ENCODE peak calls at places on chromosomes 6 and 20, in ten cellular contexts. One of them, this sample, is unnamed.

GRCh38 chr6:71220466-71220865 is 68.1 kb upstream of the OGFRL1 start:
- DNase-seq in choroid plexus epithelial cell: no peak
- DNase-seq in fibroblast of the aortic adventitia: no peak
- DNase-seq in HepG2: no peak
- DNase-seq in colonic mucosa: no peak
- DNase-seq in A673: peak; percentile 7
- DNase-seq in cardiac muscle cell: no peak
- DNase-seq in PC-3: no peak
- DNase-seq in Panc1: no peak
- DNase-seq in astrocyte of the cerebellum: no peak
- DNase-seq in this sample: no peak

GRCh38 chr6:37496951-37497885 is 2.5 kb downstream of the CCDC167 start:
- DNase-seq in choroid plexus epithelial cell: no peak
- DNase-seq in A673: no peak
- DNase-seq in Panc1: no peak
- DNase-seq in cardiac muscle cell: no peak
- DNase-seq in fibroblast of the aortic adventitia: no peak
- DNase-seq in astrocyte of the cerebellum: no peak
- DNase-seq in PC-3: no peak
- DNase-seq in colonic mucosa: no peak
- DNase-seq in HepG2: no peak
- DNase-seq in this sample: no peak

GRCh38 chr20:33463332-33464101 is 20.0 kb upstream of the SNTA1 start:
- DNase-seq in colonic mucosa: no peak
- DNase-seq in choroid plexus epithelial cell: no peak
- DNase-seq in A673: no peak
- DNase-seq in Panc1: no peak
- DNase-seq in HepG2: no peak
- DNase-seq in astrocyte of the cerebellum: no peak
- DNase-seq in PC-3: no peak
- DNase-seq in fibroblast of the aortic adventitia: no peak
- DNase-seq in cardiac muscle cell: no peak
- DNase-seq in this sample: no peak

GRCh38 chr6:73285674-73286283 is 22.8 kb upstream of the KHDC1 start:
- DNase-seq in A673: peak; percentile 67
- DNase-seq in Panc1: no peak
- DNase-seq in choroid plexus epithelial cell: peak; percentile 80
- DNase-seq in HepG2: peak; percentile 25
- DNase-seq in cardiac muscle cell: peak; percentile 74
- DNase-seq in colonic mucosa: no peak
- DNase-seq in astrocyte of the cerebellum: peak; percentile 48
- DNase-seq in PC-3: peak; percentile 60
- DNase-seq in fibroblast of the aortic adventitia: peak; percentile 86
- DNase-seq in this sample: peak; percentile 62

GRCh38 chr6:101921829-101922450 is 528.4 kb downstream of the GRIK2 start:
- DNase-seq in HepG2: no peak
- DNase-seq in PC-3: no peak
- DNase-seq in Panc1: no peak
- DNase-seq in astrocyte of the cerebellum: no peak
- DNase-seq in fibroblast of the aortic adventitia: no peak
- DNase-seq in choroid plexus epithelial cell: no peak
- DNase-seq in cardiac muscle cell: no peak
- DNase-seq in A673: peak; percentile 87
- DNase-seq in colonic mucosa: no peak
- DNase-seq in this sample: no peak

GRCh38 chr20:1707588-1708449 is 50.2 kb upstream of the SIRPG start:
- DNase-seq in Panc1: no peak
- DNase-seq in cardiac muscle cell: no peak
- DNase-seq in PC-3: no peak
- DNase-seq in colonic mucosa: no peak
- DNase-seq in fibroblast of the aortic adventitia: no peak
- DNase-seq in astrocyte of the cerebellum: no peak
- DNase-seq in HepG2: no peak
- DNase-seq in A673: no peak
- DNase-seq in choroid plexus epithelial cell: no peak
- DNase-seq in this sample: no peak

GRCh38 chr6:126625019-126625418 is 285.1 kb downstream of the CENPW start:
- DNase-seq in colonic mucosa: no peak
- DNase-seq in PC-3: peak; percentile 20
- DNase-seq in A673: peak; percentile 45
- DNase-seq in HepG2: no peak
- DNase-seq in Panc1: no peak
- DNase-seq in fibroblast of the aortic adventitia: peak; percentile 63
- DNase-seq in astrocyte of the cerebellum: peak; percentile 35
- DNase-seq in cardiac muscle cell: peak; percentile 57
- DNase-seq in choroid plexus epithelial cell: peak; percentile 64
- DNase-seq in this sample: peak; percentile 32

GRCh38 chr20:32509639-32510066 is 75.5 kb downstream of the NOL4L start:
- DNase-seq in A673: no peak
- DNase-seq in cardiac muscle cell: no peak
- DNase-seq in HepG2: peak; percentile 91
- DNase-seq in astrocyte of the cerebellum: no peak
- DNase-seq in PC-3: peak; percentile 85
- DNase-seq in Panc1: no peak
- DNase-seq in fibroblast of the aortic adventitia: no peak
- DNase-seq in colonic mucosa: no peak
- DNase-seq in choroid plexus epithelial cell: no peak
- DNase-seq in this sample: no peak

GRCh38 chr6:30349411-30350177 is 4.6 kb downstream of the RPP21 start:
- DNase-seq in HepG2: no peak
- DNase-seq in colonic mucosa: no peak
- DNase-seq in A673: no peak
- DNase-seq in PC-3: no peak
- DNase-seq in fibroblast of the aortic adventitia: no peak
- DNase-seq in cardiac muscle cell: no peak
- DNase-seq in Panc1: no peak
- DNase-seq in astrocyte of the cerebellum: no peak
- DNase-seq in choroid plexus epithelial cell: no peak
- DNase-seq in this sample: no peak
- TF ChIP-seq CTCF in HepG2: no peak
- TF ChIP-seq CTCF in colonic mucosa: no peak
- TF ChIP-seq CTCF in A673: no peak
- TF ChIP-seq CTCF in PC-3: peak; percentile 39
- TF ChIP-seq CTCF in fibroblast of the aortic adventitia: no peak
- TF ChIP-seq CTCF in cardiac muscle cell: no peak
- TF ChIP-seq CTCF in Panc1: no peak
- TF ChIP-seq CTCF in astrocyte of the cerebellum: no peak
- TF ChIP-seq CTCF in choroid plexus epithelial cell: peak; percentile 29
- TF ChIP-seq CTCF in this sample: no peak

GRCh38 chr20:47355489-47356219 is 845 bp downstream of the ZMYND8 start:
- DNase-seq in colonic mucosa: peak; percentile 33
- DNase-seq in astrocyte of the cerebellum: no peak
- DNase-seq in A673: no peak
- DNase-seq in Panc1: no peak
- DNase-seq in PC-3: no peak
- DNase-seq in fibroblast of the aortic adventitia: peak; percentile 64
- DNase-seq in HepG2: no peak
- DNase-seq in choroid plexus epithelial cell: no peak
- DNase-seq in cardiac muscle cell: peak; percentile 69
- DNase-seq in this sample: peak; percentile 20

GRCh38 chr20:47358052-47358671 is 1.7 kb upstream of the ZMYND8 start:
- DNase-seq in colonic mucosa: no peak
- DNase-seq in Panc1: no peak
- DNase-seq in cardiac muscle cell: no peak
- DNase-seq in astrocyte of the cerebellum: no peak
- DNase-seq in HepG2: peak; percentile 67
- DNase-seq in A673: no peak
- DNase-seq in fibroblast of the aortic adventitia: no peak
- DNase-seq in PC-3: no peak
- DNase-seq in choroid plexus epithelial cell: no peak
- DNase-seq in this sample: no peak

GRCh38 chr20:47356220-47356525 is 326 bp downstream of the ZMYND8 start:
- DNase-seq in HepG2: no peak
- DNase-seq in astrocyte of the cerebellum: no peak
- DNase-seq in A673: no peak
- DNase-seq in PC-3: no peak
- DNase-seq in fibroblast of the aortic adventitia: no peak
- DNase-seq in colonic mucosa: no peak
- DNase-seq in Panc1: no peak
- DNase-seq in cardiac muscle cell: no peak
- DNase-seq in choroid plexus epithelial cell: no peak
- DNase-seq in this sample: no peak

GRCh38 chr20:47357296-47358051 is 975 bp upstream of the ZMYND8 start:
- DNase-seq in astrocyte of the cerebellum: no peak
- DNase-seq in cardiac muscle cell: peak; percentile 94
- DNase-seq in Panc1: no peak
- DNase-seq in fibroblast of the aortic adventitia: peak; percentile 83
- DNase-seq in HepG2: peak; percentile 100
- DNase-seq in PC-3: peak; percentile 96
- DNase-seq in colonic mucosa: peak; percentile 95
- DNase-seq in choroid plexus epithelial cell: peak; percentile 96
- DNase-seq in A673: peak; percentile 62
- DNase-seq in this sample: peak; percentile 91

GRCh38 chr20:47356526-47357295 is at the start of gene ZMYND8:
- DNase-seq in fibroblast of the aortic adventitia: peak; percentile 95
- DNase-seq in choroid plexus epithelial cell: peak; percentile 94
- DNase-seq in colonic mucosa: peak; percentile 97
- DNase-seq in A673: peak; percentile 96
- DNase-seq in astrocyte of the cerebellum: peak; percentile 77
- DNase-seq in cardiac muscle cell: peak; percentile 95
- DNase-seq in HepG2: peak; percentile 99
- DNase-seq in Panc1: peak; percentile 97
- DNase-seq in PC-3: peak; percentile 98
- DNase-seq in this sample: peak; percentile 94
- H3K4me3 ChIP-seq in fibroblast of the aortic adventitia: peak within 1 kb of the TSS; percentile 61
- H3K4me3 ChIP-seq in choroid plexus epithelial cell: peak within 1 kb of the TSS; percentile 55
- H3K4me3 ChIP-seq in colonic mucosa: peak within 1 kb of the TSS; percentile 6
- H3K4me3 ChIP-seq in A673: peak within 1 kb of the TSS; percentile 32
- H3K4me3 ChIP-seq in astrocyte of the cerebellum: peak within 1 kb of the TSS; percentile 17
- H3K4me3 ChIP-seq in cardiac muscle cell: peak within 1 kb of the TSS; percentile 23
- H3K4me3 ChIP-seq in HepG2: peak within 1 kb of the TSS; percentile 73
- H3K4me3 ChIP-seq in Panc1: peak within 1 kb of the TSS; percentile 35
- H3K4me3 ChIP-seq in PC-3: peak within 1 kb of the TSS; percentile 48
- H3K4me3 ChIP-seq in this sample: peak within 1 kb of the TSS; percentile 78

GRCh38 chr6:1858865-1859264 is 249.2 kb downstream of the FOXC1 start:
- DNase-seq in choroid plexus epithelial cell: no peak
- DNase-seq in cardiac muscle cell: no peak
- DNase-seq in fibroblast of the aortic adventitia: no peak
- DNase-seq in colonic mucosa: no peak
- DNase-seq in HepG2: no peak
- DNase-seq in astrocyte of the cerebellum: no peak
- DNase-seq in Panc1: no peak
- DNase-seq in A673: no peak
- DNase-seq in PC-3: no peak
- DNase-seq in this sample: no peak

GRCh38 chr6:1864496-1864895 is 254.8 kb downstream of the FOXC1 start:
- DNase-seq in A673: no peak
- DNase-seq in astrocyte of the cerebellum: no peak
- DNase-seq in PC-3: no peak
- DNase-seq in cardiac muscle cell: no peak
- DNase-seq in choroid plexus epithelial cell: peak; percentile 37
- DNase-seq in fibroblast of the aortic adventitia: no peak
- DNase-seq in HepG2: peak; percentile 28
- DNase-seq in Panc1: no peak
- DNase-seq in colonic mucosa: no peak
- DNase-seq in this sample: no peak

GRCh38 chr6:1858191-1858590 is 248.5 kb downstream of the FOXC1 start:
- DNase-seq in fibroblast of the aortic adventitia: peak; percentile 31
- DNase-seq in colonic mucosa: no peak
- DNase-seq in A673: no peak
- DNase-seq in PC-3: no peak
- DNase-seq in HepG2: no peak
- DNase-seq in cardiac muscle cell: no peak
- DNase-seq in astrocyte of the cerebellum: no peak
- DNase-seq in Panc1: no peak
- DNase-seq in choroid plexus epithelial cell: no peak
- DNase-seq in this sample: no peak

GRCh38 chr6:1862411-1862810 is 252.7 kb downstream of the FOXC1 start:
- DNase-seq in HepG2: no peak
- DNase-seq in colonic mucosa: no peak
- DNase-seq in cardiac muscle cell: no peak
- DNase-seq in PC-3: no peak
- DNase-seq in astrocyte of the cerebellum: no peak
- DNase-seq in Panc1: no peak
- DNase-seq in fibroblast of the aortic adventitia: no peak
- DNase-seq in A673: no peak
- DNase-seq in choroid plexus epithelial cell: no peak
- DNase-seq in this sample: no peak

GRCh38 chr6:1860756-1861369 is 251.1 kb downstream of the FOXC1 start:
- DNase-seq in astrocyte of the cerebellum: no peak
- DNase-seq in Panc1: no peak
- DNase-seq in PC-3: no peak
- DNase-seq in cardiac muscle cell: no peak
- DNase-seq in A673: no peak
- DNase-seq in choroid plexus epithelial cell: no peak
- DNase-seq in colonic mucosa: no peak
- DNase-seq in fibroblast of the aortic adventitia: no peak
- DNase-seq in HepG2: no peak
- DNase-seq in this sample: no peak
- TF ChIP-seq CTCF in astrocyte of the cerebellum: no peak
- TF ChIP-seq CTCF in Panc1: no peak
- TF ChIP-seq CTCF in PC-3: no peak
- TF ChIP-seq CTCF in cardiac muscle cell: no peak
- TF ChIP-seq CTCF in A673: no peak
- TF ChIP-seq CTCF in choroid plexus epithelial cell: no peak
- TF ChIP-seq CTCF in colonic mucosa: no peak
- TF ChIP-seq CTCF in fibroblast of the aortic adventitia: no peak
- TF ChIP-seq CTCF in HepG2: no peak
- TF ChIP-seq CTCF in this sample: no peak

GRCh38 chr20:59042796-59043621 is 423 bp upstream of the PRELID3B start:
- DNase-seq in astrocyte of the cerebellum: no peak
- DNase-seq in HepG2: peak; percentile 56
- DNase-seq in colonic mucosa: peak; percentile 94
- DNase-seq in fibroblast of the aortic adventitia: peak; percentile 86
- DNase-seq in Panc1: peak; percentile 64
- DNase-seq in cardiac muscle cell: peak; percentile 94
- DNase-seq in choroid plexus epithelial cell: peak; percentile 92
- DNase-seq in PC-3: peak; percentile 99
- DNase-seq in A673: peak; percentile 94
- DNase-seq in this sample: peak; percentile 92

GRCh38 chr20:59043698-59044097 is 1.1 kb upstream of the PRELID3B start:
- DNase-seq in choroid plexus epithelial cell: no peak
- DNase-seq in astrocyte of the cerebellum: no peak
- DNase-seq in colonic mucosa: no peak
- DNase-seq in Panc1: no peak
- DNase-seq in PC-3: peak; percentile 89
- DNase-seq in fibroblast of the aortic adventitia: no peak
- DNase-seq in A673: no peak
- DNase-seq in cardiac muscle cell: no peak
- DNase-seq in HepG2: no peak
- DNase-seq in this sample: no peak

GRCh38 chr20:59039233-59039632 is 3.4 kb downstream of the PRELID3B start:
- DNase-seq in A673: no peak
- DNase-seq in PC-3: peak; percentile 14
- DNase-seq in choroid plexus epithelial cell: peak; percentile 43
- DNase-seq in astrocyte of the cerebellum: no peak
- DNase-seq in cardiac muscle cell: peak; percentile 37
- DNase-seq in Panc1: no peak
- DNase-seq in HepG2: no peak
- DNase-seq in colonic mucosa: no peak
- DNase-seq in fibroblast of the aortic adventitia: peak; percentile 51
- DNase-seq in this sample: no peak

GRCh38 chr20:59042151-59042795 is at the start of gene PRELID3B:
- DNase-seq in cardiac muscle cell: peak; percentile 24
- DNase-seq in A673: peak; percentile 33
- DNase-seq in Panc1: no peak
- DNase-seq in PC-3: peak; percentile 59
- DNase-seq in HepG2: peak; percentile 30
- DNase-seq in astrocyte of the cerebellum: no peak
- DNase-seq in fibroblast of the aortic adventitia: peak; percentile 33
- DNase-seq in choroid plexus epithelial cell: peak; percentile 25
- DNase-seq in colonic mucosa: peak; percentile 73
- DNase-seq in this sample: peak; percentile 11

DNA sequence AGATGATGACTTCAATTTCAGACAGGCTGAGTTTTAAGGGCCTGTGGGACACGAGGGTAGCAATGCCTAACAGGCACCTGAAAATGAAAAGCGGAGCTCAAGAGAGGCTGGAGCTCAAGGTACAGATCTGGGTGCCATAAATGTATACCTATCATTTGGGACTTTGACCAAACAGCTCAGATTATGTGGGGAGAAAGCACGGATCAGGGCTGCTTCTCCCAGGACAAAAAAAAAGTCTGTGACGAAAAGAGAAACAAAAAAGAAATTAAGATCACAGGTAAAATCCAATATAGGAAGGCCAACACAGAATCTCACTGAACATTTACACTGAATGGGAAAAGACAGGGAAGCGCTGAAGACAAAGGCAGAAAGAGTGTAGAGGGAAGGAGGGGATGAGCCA is 1.9 kb downstream of the PRELID3B start:
- DNase-seq in colonic mucosa: peak; percentile 49
- DNase-seq in HepG2: no peak
- DNase-seq in choroid plexus epithelial cell: no peak
- DNase-seq in cardiac muscle cell: no peak
- DNase-seq in fibroblast of the aortic adventitia: no peak
- DNase-seq in Panc1: no peak
- DNase-seq in A673: no peak
- DNase-seq in PC-3: no peak
- DNase-seq in astrocyte of the cerebellum: no peak
- DNase-seq in this sample: no peak
- H3K4me3 ChIP-seq in colonic mucosa: peak overlapping the region; percentile 93
- H3K4me3 ChIP-seq in HepG2: no peak overlapping the region
- H3K4me3 ChIP-seq in choroid plexus epithelial cell: no peak overlapping the region
- H3K4me3 ChIP-seq in cardiac muscle cell: no peak overlapping the region
- H3K4me3 ChIP-seq in fibroblast of the aortic adventitia: peak overlapping the region; percentile 6
- H3K4me3 ChIP-seq in Panc1: peak overlapping the region; percentile 76
- H3K4me3 ChIP-seq in A673: no peak overlapping the region
- H3K4me3 ChIP-seq in PC-3: peak overlapping the region; percentile 72
- H3K4me3 ChIP-seq in astrocyte of the cerebellum: no peak overlapping the region
- H3K4me3 ChIP-seq in this sample: no peak overlapping the region